ENCODE peak calls at places on chromosomes 1 and 21, in eight cellular contexts. A, W, C, L, J, S, D and P are unnamed samples.
A peak's percentile ranks its signal among the peaks of the same experiment; 100 is the strongest.

GRCh38 chr1:97004054-97004453 is 282.5 kb downstream of the PTBP2 start:
- DNase-seq in W (no peak), C (no peak), D (peak; percentile 80), L (no peak), A (no peak), S (no peak), J (peak; percentile 73), P (peak; percentile 26)

GRCh38 chr1:34974626-34975025 is 10.5 kb downstream of the TMEM35B start:
- DNase-seq in J (no peak), C (no peak), D (no peak), S (no peak), A (no peak), W (no peak), L (no peak), P (no peak)

GRCh38 chr1:225467193-225468020 is 39.6 kb upstream of the LBR start:
- DNase-seq in J (no peak), A (no peak), W (no peak), S (peak; percentile 63), D (no peak), L (peak; percentile 90), C (no peak), P (peak; percentile 33)

GRCh38 chr1:3669421-3669821 is 17.1 kb downstream of the TP73 start:
- DNase-seq in L (peak; percentile 63), A (no peak), W (no peak), D (no peak), S (no peak), J (no peak), C (peak; percentile 45), P (no peak)

GRCh38 chr21:45985471-45986315 is 4.1 kb downstream of the COL6A1 start:
- DNase-seq in S (no peak), C (peak; percentile 50), A (no peak), W (no peak), J (no peak), L (peak; percentile 78), D (no peak), P (no peak)

GRCh38 chr1:93607814-93608187 is 73.8 kb downstream of the BCAR3 start:
- DNase-seq in W (no peak), L (no peak), J (peak; percentile 78), D (no peak), S (no peak), A (peak; percentile 34), C (no peak), P (no peak)

GRCh38 chr1:112706505-112707216 is at the start of gene RHOC:
- DNase-seq in C (no peak), A (peak; percentile 37), L (peak; percentile 92), S (peak; percentile 75), D (peak; percentile 50), J (peak; percentile 29), W (no peak), P (peak; percentile 42)

GRCh38 chr21:42389449-42389835 is 6.4 kb downstream of the TMPRSS3 start:
- DNase-seq in C (peak; percentile 64), W (no peak), L (no peak), A (no peak), S (peak; percentile 83), D (no peak), J (no peak), P (no peak)

GRCh38 chr1:53733447-53733931 is 5.5 kb downstream of the GLIS1 start:
- DNase-seq in W (no peak), D (no peak), L (no peak), C (no peak), J (peak; percentile 73), S (no peak), A (peak; percentile 52), P (no peak)

GRCh38 chr1:210597555-210598134 is 268.9 kb downstream of the HHAT start:
- DNase-seq in W (peak; percentile 96), A (peak; percentile 96), J (peak; percentile 98), D (peak; percentile 92), L (no peak), C (no peak), S (no peak), P (peak; percentile 59)

DNA sequence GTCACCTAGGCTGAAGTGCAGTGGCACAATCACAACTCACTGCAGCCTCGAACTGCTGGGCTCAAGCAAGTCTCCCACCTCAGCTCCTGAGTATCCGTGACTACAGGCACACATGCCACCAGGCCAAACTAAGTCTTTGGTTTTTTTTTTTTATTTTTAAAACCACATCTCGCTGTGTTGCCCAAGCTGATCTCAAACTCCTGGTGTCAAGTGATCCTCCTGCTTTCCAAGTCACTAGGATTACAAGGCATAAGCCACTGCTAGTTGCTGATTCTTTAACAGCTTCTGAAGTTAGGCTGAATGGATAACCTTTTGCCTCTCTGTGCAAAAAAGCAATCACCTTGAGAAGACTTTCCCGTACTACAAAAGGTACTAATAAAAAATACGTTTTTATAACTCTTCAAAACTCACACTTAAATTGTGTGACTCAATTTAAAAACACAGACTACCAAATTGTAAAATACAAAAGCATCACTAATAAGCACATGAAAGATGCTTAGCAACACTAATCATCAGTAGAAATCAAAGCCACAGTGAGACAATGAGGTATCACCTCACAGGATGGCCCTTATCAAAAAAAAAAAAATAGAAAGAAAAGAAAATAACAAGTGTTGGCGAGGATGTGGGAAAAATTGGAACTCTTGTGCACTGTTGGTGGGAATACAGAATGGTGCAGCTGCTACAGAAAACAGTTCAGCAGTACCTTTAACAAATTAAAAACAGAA is 40.3 kb downstream of the PTPN14 start:
- DNase-seq in W (no peak), J (no peak), S (no peak), D (no peak), A (no peak), C (no peak), L (no peak), P (no peak)
- H3K4me3 ChIP-seq in W (no peak overlapping the region), J (no peak overlapping the region), S (no peak overlapping the region), D (no peak overlapping the region), A (no peak overlapping the region), C (no peak overlapping the region), L (no peak overlapping the region), P (no peak overlapping the region)

GRCh38 chr21:38459490-38459889 is 38.8 kb downstream of the ERG start:
- DNase-seq in A (no peak), D (no peak), W (no peak), L (no peak), S (no peak), J (no peak), C (no peak), P (no peak)

GRCh38 chr21:38455403-38455802 is 42.9 kb downstream of the ERG start:
- DNase-seq in D (peak; percentile 83), W (no peak), A (peak; percentile 48), C (no peak), S (no peak), L (no peak), J (peak; percentile 69), P (peak; percentile 79)

GRCh38 chr21:38460171-38460742 is 38.0 kb downstream of the ERG start:
- DNase-seq in W (no peak), S (no peak), C (no peak), A (peak; percentile 46), J (peak; percentile 90), L (no peak), D (peak; percentile 92), P (peak; percentile 94)
- TF ChIP-seq CTCF in W (no peak), S (no peak), C (no peak), A (no peak), J (no peak), L (no peak), D (no peak), P (no peak)

DNA sequence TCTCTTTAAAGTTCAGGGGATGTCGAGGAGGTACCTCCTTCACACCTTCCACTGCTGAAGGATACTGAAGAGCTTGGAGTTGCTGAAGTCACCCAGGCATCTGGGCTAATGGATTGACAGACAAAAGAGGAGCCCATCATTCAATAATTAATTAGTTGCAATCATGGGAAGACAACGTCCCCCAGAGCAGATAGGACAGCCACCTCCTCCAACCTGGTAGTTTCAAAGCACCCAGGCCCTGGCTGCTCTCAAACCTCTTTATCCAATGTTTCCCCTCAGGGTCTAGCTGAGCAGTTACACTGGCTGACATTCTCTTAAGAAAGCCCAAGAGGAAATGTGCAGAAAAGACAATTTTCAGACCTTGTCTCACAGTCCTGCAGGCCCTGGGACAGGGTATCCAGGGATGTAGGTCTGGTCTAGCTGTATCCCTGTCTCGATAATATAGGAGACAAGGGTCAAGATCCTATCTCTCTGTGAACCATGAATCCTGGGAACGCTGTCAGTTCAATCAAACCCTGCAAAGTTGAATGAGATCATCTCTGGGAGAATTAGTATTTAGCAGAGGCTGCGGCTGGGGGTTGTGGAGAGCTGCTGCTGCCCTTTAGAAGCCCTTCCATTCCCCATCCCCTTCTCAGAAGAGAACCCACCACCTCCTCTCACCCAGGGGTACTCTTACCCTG is 1.0 kb downstream of the TSPAN2 start:
- DNase-seq in C (no peak), W (no peak), L (no peak), A (no peak), J (no peak), S (no peak), D (no peak), P (no peak)
- H3K4me3 ChIP-seq in C (peak overlapping the region; percentile 50), W (no peak overlapping the region), L (peak overlapping the region; percentile 66), A (no peak overlapping the region), J (no peak overlapping the region), S (peak overlapping the region; percentile 72), D (no peak overlapping the region), P (no peak overlapping the region)

GRCh38 chr21:31347435-31348032 is 3.5 kb upstream of the TIAM1 start:
- DNase-seq in L (no peak), W (no peak), S (no peak), C (no peak), D (peak; percentile 61), J (no peak), A (peak; percentile 16), P (peak; percentile 64)
- TF ChIP-seq CTCF in L (peak; percentile 51), W (peak; percentile 70), S (peak; percentile 27), C (peak; percentile 31), D (peak; percentile 59), J (no peak), A (peak; percentile 53), P (peak; percentile 63)